ENCODE peak calls at places on chromosome 18, in seven cellular contexts. K, R, E, D, U, H and Z are unnamed samples.

GRCh38 chr18:42030586-42031182 is 75.7 kb downstream of the PIK3C3 start:
- DNase-seq in K (no peak), E (no peak), H (no peak), D (no peak), U (peak; percentile 21), R (peak; percentile 11), Z (no peak)

GRCh38 chr18:12317664-12318333 is 9.8 kb downstream of the TUBB6 start:
- DNase-seq in H (no peak), K (no peak), E (no peak), D (no peak), R (no peak), U (no peak), Z (no peak)

GRCh38 chr18:43590182-43590903 is 313.1 kb upstream of the SYT4 start:
- DNase-seq in D (no peak), E (no peak), H (no peak), R (no peak), U (no peak), K (no peak), Z (no peak)

GRCh38 chr18:36297419-36298112 is at the start of gene FHOD3:
- DNase-seq in U (peak; percentile 24), E (peak; percentile 42), K (no peak), R (peak; percentile 28), D (no peak), H (peak; percentile 83), Z (peak; percentile 53)

GRCh38 chr18:10497350-10497749 is 28.5 kb upstream of the NAPG start:
- DNase-seq in R (no peak), K (no peak), H (no peak), U (no peak), E (no peak), D (no peak), Z (no peak)

GRCh38 chr18:48841381-48842258 is 109.1 kb downstream of the SMAD7 start:
- DNase-seq in E (no peak), K (no peak), U (no peak), R (peak; percentile 46), D (no peak), H (no peak), Z (peak; percentile 39)

GRCh38 chr18:34330308-34330707 is 105.6 kb upstream of the NOL4 start:
- DNase-seq in E (no peak), D (no peak), K (no peak), H (no peak), R (no peak), U (no peak), Z (no peak)

GRCh38 chr18:78596794-78597193 is 382.8 kb upstream of the SALL3 start:
- DNase-seq in E (no peak), D (no peak), K (no peak), R (no peak), U (no peak), H (peak; percentile 19), Z (no peak)

GRCh38 chr18:40357536-40357935 is 1597.5 kb upstream of the PIK3C3 start:
- DNase-seq in R (no peak), E (no peak), K (no peak), U (no peak), D (no peak), H (no peak), Z (no peak)

GRCh38 chr18:10515456-10515855 is 10.4 kb upstream of the NAPG start:
- DNase-seq in U (no peak), E (no peak), R (no peak), D (no peak), K (no peak), H (no peak), Z (no peak)

GRCh38 chr18:12597775-12598174 is 60.1 kb downstream of the SPIRE1 start:
- DNase-seq in K (no peak), E (no peak), D (no peak), R (no peak), H (no peak), U (peak; percentile 67), Z (no peak)

GRCh38 chr18:13446581-13447470 is 228.3 kb downstream of the LDLRAD4 start:
- DNase-seq in U (no peak), E (no peak), H (no peak), D (no peak), K (peak; percentile 76), R (no peak), Z (no peak)

GRCh38 chr18:7637269-7637668 is 70.2 kb downstream of the PTPRM start:
- DNase-seq in D (no peak), H (no peak), U (no peak), E (no peak), K (no peak), R (no peak), Z (no peak)

GRCh38 chr18:36456622-36457021 is 159.1 kb downstream of the FHOD3 start:
- DNase-seq in D (no peak), U (no peak), E (no peak), R (no peak), H (no peak), K (no peak), Z (no peak)

GRCh38 chr18:80197490-80197889 is 49.8 kb downstream of the PARD6G start:
- DNase-seq in U (no peak), D (no peak), H (no peak), K (no peak), R (no peak), E (no peak), Z (no peak)

GRCh38 chr18:62881509-62882016 is 166.2 kb downstream of the PHLPP1 start:
- DNase-seq in E (no peak), D (peak; percentile 21), U (peak; percentile 65), K (no peak), R (peak; percentile 40), H (no peak), Z (no peak)

GRCh38 chr18:3441290-3441689 is 8.7 kb upstream of the TGIF1 start:
- DNase-seq in D (no peak), E (no peak), U (no peak), K (no peak), R (peak; percentile 59), H (no peak), Z (peak; percentile 37)